ENCODE peak calls at places on chromosomes 12 and 14, in ten cellular contexts. I is left ventricle myocardium inferior, K is tibial artery, D is GM06990, S is H1, Z is tibial nerve, R is Peyer's patch, H is aorta, V is BJ, Y is fibroblast of lung. F is an unnamed sample.

GRCh38 chr14:61749867-61750266 is 12.4 kb upstream of the SNAPC1 start:
- DNase-seq in I (no peak), D (no peak), V (no peak), Z (no peak), Y (no peak), K (no peak), R (no peak), H (no peak), S (no peak), F (peak; percentile 24)

GRCh38 chr12:78938341-78939084 is 73.9 kb downstream of the SYT1 start:
- DNase-seq in R (no peak), V (no peak), Y (peak; percentile 16), K (no peak), H (no peak), Z (no peak), I (no peak), D (no peak), S (no peak), F (no peak)

GRCh38 chr12:111446044-111446581 is 40.4 kb downstream of the SH2B3 start:
- DNase-seq in Y (peak; percentile 47), H (peak; percentile 69), I (no peak), V (no peak), S (peak; percentile 72), Z (no peak), R (peak; percentile 58), K (peak; percentile 68), D (no peak), F (peak; percentile 69)

GRCh38 chr12:26698186-26698585 is 134.8 kb downstream of the ITPR2 start:
- DNase-seq in I (no peak), D (no peak), V (no peak), S (no peak), H (no peak), Y (no peak), Z (no peak), R (no peak), K (no peak), F (no peak)

GRCh38 chr12:52165096-52165855 is 26.5 kb downstream of the KRT80 start:
- DNase-seq in S (no peak), V (no peak), R (no peak), H (no peak), Y (no peak), D (no peak), Z (no peak), I (no peak), K (no peak), F (no peak)

GRCh38 chr12:76018111-76018510 is 13.5 kb downstream of the PHLDA1 start:
- DNase-seq in Z (no peak), Y (peak; percentile 52), D (no peak), I (peak; percentile 49), R (no peak), S (no peak), K (no peak), V (no peak), H (no peak), F (peak; percentile 50)

GRCh38 chr12:42485823-42486222 is 103.7 kb downstream of the PRICKLE1 start:
- DNase-seq in Y (no peak), Z (no peak), R (no peak), K (no peak), V (no peak), D (no peak), S (peak; percentile 51), H (no peak), I (no peak), F (peak; percentile 69)

GRCh38 chr12:52817699-52818238 is 3.9 kb upstream of the KRT4 start:
- DNase-seq in Z (no peak), H (no peak), K (no peak), R (no peak), V (no peak), S (no peak), D (no peak), I (no peak), Y (no peak), F (no peak)

GRCh38 chr12:117343296-117343695 is 18.1 kb downstream of the NOS1 start:
- DNase-seq in Z (no peak), K (no peak), R (no peak), I (no peak), H (no peak), D (no peak), S (no peak), Y (no peak), V (no peak), F (no peak)

GRCh38 chr12:129840145-129840884 is 63.5 kb downstream of the TMEM132D start:
- DNase-seq in S (no peak), V (no peak), K (no peak), R (no peak), Y (no peak), H (no peak), Z (no peak), D (no peak), I (no peak), F (no peak)

GRCh38 chr12:76945867-76946266 is 67.0 kb upstream of the CSRP2 start:
- DNase-seq in K (no peak), Z (no peak), V (no peak), S (no peak), H (no peak), D (no peak), Y (peak; percentile 75), R (no peak), I (no peak), F (no peak)

GRCh38 chr14:44396226-44396625 is 110.9 kb downstream of the FSCB start:
- DNase-seq in R (no peak), V (no peak), H (no peak), Y (no peak), Z (no peak), K (no peak), S (no peak), I (no peak), D (no peak), F (no peak)

GRCh38 chr12:132953163-132953425 is 3.0 kb downstream of the ZNF605 start:
- DNase-seq in Y (no peak), D (no peak), I (no peak), Z (no peak), S (no peak), V (no peak), H (no peak), R (no peak), K (peak; percentile 46), F (no peak)

GRCh38 chr12:116665666-116666304 is 72.1 kb downstream of the SPRING1 start:
- DNase-seq in Y (no peak), S (no peak), D (no peak), I (no peak), V (peak; percentile 32), Z (no peak), R (no peak), H (no peak), K (no peak), F (peak; percentile 37)

GRCh38 chr14:100802766-100803693 is 22.9 kb upstream of the MEG3 start:
- DNase-seq in V (no peak), K (no peak), Z (no peak), I (no peak), H (no peak), Y (no peak), R (no peak), S (no peak), D (no peak), F (no peak)

GRCh38 chr12:70178038-70178437 is 65.2 kb upstream of the CNOT2 start:
- DNase-seq in S (no peak), Y (no peak), R (no peak), D (no peak), Z (no peak), H (no peak), I (no peak), V (no peak), K (no peak), F (no peak)

GRCh38 chr12:119809023-119809422 is 68.1 kb downstream of the CIT start:
- DNase-seq in I (no peak), Y (no peak), Z (no peak), H (no peak), R (no peak), D (no peak), V (no peak), K (no peak), S (no peak), F (no peak)

GRCh38 chr12:114397978-114398881 is 7.7 kb downstream of the TBX5 start:
- DNase-seq in S (no peak), I (no peak), H (no peak), V (no peak), R (no peak), Y (no peak), K (no peak), D (no peak), Z (no peak), F (peak; percentile 57)
- H3K27me3 ChIP-seq in S (peaks cover 94% of the 10 kb centered on the region), I (peaks cover 83% of the 10 kb centered on the region), H (no peaks in the 10 kb centered on the region), V (no peaks in the 10 kb centered on the region), R (peaks cover 37% of the 10 kb centered on the region), Y (no peaks in the 10 kb centered on the region), K (no peaks in the 10 kb centered on the region), D (peaks cover 5% of the 10 kb centered on the region), Z (peaks cover 98% of the 10 kb centered on the region), F (peaks cover 99% of the 10 kb centered on the region)

DNA sequence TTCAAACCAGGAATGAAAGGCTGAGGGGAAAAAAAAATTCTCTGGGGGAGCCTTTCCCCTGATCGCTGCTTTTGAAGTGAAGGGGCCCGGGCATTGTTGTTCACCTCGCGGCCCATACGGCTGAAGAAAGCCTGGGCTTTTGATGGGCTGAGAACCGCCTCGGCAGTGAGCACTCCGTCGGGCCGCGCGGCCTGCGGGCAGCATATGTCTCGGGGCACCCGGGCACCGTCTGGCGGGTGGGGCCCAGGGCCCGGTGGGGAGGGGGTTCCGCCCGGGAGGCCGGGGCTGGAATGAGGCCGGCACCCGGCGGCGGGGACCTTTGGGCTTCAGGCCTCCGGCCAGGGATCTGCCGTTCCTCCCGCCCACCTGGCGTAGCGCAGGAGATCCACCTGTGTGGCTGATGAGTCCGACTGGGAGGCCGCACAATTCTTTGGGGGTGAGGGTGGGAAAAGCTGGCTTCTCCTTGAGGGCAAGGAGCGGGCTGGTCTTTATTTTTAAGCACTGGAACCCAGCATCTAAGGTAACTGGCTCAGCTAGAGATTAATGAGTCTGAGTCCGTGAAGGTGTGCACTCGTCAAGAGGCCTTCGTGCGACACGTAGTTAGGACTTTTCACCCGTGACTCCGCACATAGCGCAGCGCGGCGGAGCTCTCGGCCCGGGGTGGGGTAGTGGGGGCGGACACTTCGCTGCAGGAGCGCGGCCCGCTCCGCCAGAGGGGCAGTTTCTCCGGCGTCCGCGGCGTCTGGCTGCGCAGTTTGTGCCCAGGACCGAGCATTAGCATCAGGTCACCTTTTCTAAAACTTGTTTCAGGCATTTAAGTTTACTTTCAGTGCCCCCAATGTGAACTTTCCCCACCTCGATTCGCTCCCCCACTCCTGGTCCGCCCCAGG is 10.6 kb downstream of the FOXA1 start:
- DNase-seq in I (no peak), V (no peak), K (no peak), H (peak; percentile 73), Z (no peak), S (peak; percentile 67), D (no peak), Y (no peak), R (peak; percentile 59), F (peak; percentile 74)
- H3K27me3 ChIP-seq in I (peaks cover 99% of the 10 kb centered on the region), V (peaks cover 53% of the 10 kb centered on the region), K (peaks cover 13% of the 10 kb centered on the region), H (no peaks in the 10 kb centered on the region), Z (peaks cover 79% of the 10 kb centered on the region), S (peaks cover 51% of the 10 kb centered on the region), D (no peaks in the 10 kb centered on the region), Y (peaks cover 59% of the 10 kb centered on the region), R (peaks cover 35% of the 10 kb centered on the region), F (peaks cover 90% of the 10 kb centered on the region)

GRCh38 chr12:108313609-108314331 is 25.3 kb downstream of the CMKLR1 start:
- DNase-seq in Z (peak; percentile 28), I (no peak), Y (no peak), D (no peak), R (no peak), S (no peak), V (no peak), K (no peak), H (no peak), F (no peak)
- H3K27me3 ChIP-seq in Z (no peaks in the 10 kb centered on the region), I (no peaks in the 10 kb centered on the region), Y (no peaks in the 10 kb centered on the region), D (no peaks in the 10 kb centered on the region), R (no peaks in the 10 kb centered on the region), S (no peaks in the 10 kb centered on the region), V (no peaks in the 10 kb centered on the region), K (no peaks in the 10 kb centered on the region), H (no peaks in the 10 kb centered on the region), F (no peaks in the 10 kb centered on the region)

GRCh38 chr12:62933220-62933870 is 1.6 kb downstream of the PPM1H start:
- DNase-seq in D (no peak), S (peak; percentile 77), Y (no peak), V (no peak), K (no peak), Z (no peak), I (peak; percentile 36), R (peak; percentile 48), H (no peak), F (peak; percentile 86)
- H3K27me3 ChIP-seq in D (peaks cover 3% of the 10 kb centered on the region), S (no peaks in the 10 kb centered on the region), Y (no peaks in the 10 kb centered on the region), V (no peaks in the 10 kb centered on the region), K (no peaks in the 10 kb centered on the region), Z (peaks cover 9% of the 10 kb centered on the region), I (no peaks in the 10 kb centered on the region), R (no peaks in the 10 kb centered on the region), H (no peaks in the 10 kb centered on the region), F (peaks cover 6% of the 10 kb centered on the region)